ENCODE peak calls at places on chromosomes 6 and 20, in five cellular contexts. C, I, R, W and H are unnamed samples.

GRCh38 chr6:56875961-56876360 is 78.9 kb upstream of the BEND6 start:
- DNase-seq in C (no peak), I (no peak), R (peak; percentile 26), W (no peak), H (no peak)

GRCh38 chr6:42113929-42114636 is 28.3 kb downstream of the C6orf132 start:
- DNase-seq in C (peak; percentile 77), I (no peak), R (peak; percentile 45), W (no peak), H (peak; percentile 53)

GRCh38 chr6:158987657-158988056 is 12.3 kb downstream of the RSPH3 start:
- DNase-seq in C (no peak), I (no peak), R (no peak), W (no peak), H (no peak)

GRCh38 chr6:25755496-25755895 is 954 bp downstream of the SLC17A4 start:
- DNase-seq in C (no peak), I (no peak), R (no peak), W (no peak), H (no peak)

GRCh38 chr20:60478533-60478932 is 520.3 kb downstream of the CDH26 start:
- DNase-seq in C (no peak), I (no peak), R (no peak), W (no peak), H (no peak)

GRCh38 chr6:157840261-157840660 is 17.2 kb downstream of the SNX9 start:
- DNase-seq in C (no peak), I (no peak), R (no peak), W (no peak), H (no peak)

GRCh38 chr6:13030421-13030820 is 297.9 kb downstream of the TBC1D7 start:
- DNase-seq in C (no peak), I (no peak), R (no peak), W (no peak), H (no peak)

GRCh38 chr20:50376179-50376887 is 133.8 kb upstream of the PTPN1 start:
- DNase-seq in C (no peak), I (no peak), R (no peak), W (no peak), H (no peak)

GRCh38 chr6:146913842-146914562 is 290.2 kb upstream of the STXBP5 start:
- DNase-seq in C (peak; percentile 100), I (no peak), R (peak; percentile 99), W (peak; percentile 8), H (peak; percentile 99)

GRCh38 chr6:52155791-52156576 is 30.2 kb upstream of the IL17A start:
- DNase-seq in C (peak; percentile 12), I (no peak), R (no peak), W (peak; percentile 25), H (peak; percentile 18)

GRCh38 chr6:138182939-138183791 is 21.4 kb downstream of the ARFGEF3 start:
- DNase-seq in C (no peak), I (no peak), R (no peak), W (no peak), H (no peak)

GRCh38 chr6:137661601-137662000 is 167.4 kb upstream of the OLIG3 start:
- DNase-seq in C (peak; percentile 24), I (peak; percentile 61), R (peak; percentile 26), W (peak; percentile 11), H (no peak)

GRCh38 chr20:62758226-62758912 is 37.9 kb upstream of the MRGBP start:
- DNase-seq in C (no peak), I (no peak), R (no peak), W (no peak), H (no peak)

GRCh38 chr6:113172531-113172966 is 684.6 kb upstream of the MARCKS start:
- DNase-seq in C (peak; percentile 46), I (no peak), R (no peak), W (no peak), H (no peak)

GRCh38 chr6:6834356-6835342 is 246.1 kb downstream of the LY86 start:
- DNase-seq in C (peak; percentile 20), I (no peak), R (no peak), W (no peak), H (no peak)

GRCh38 chr6:52937908-52938307 is 28.4 kb upstream of the GSTA3 start:
- DNase-seq in C (peak; percentile 43), I (no peak), R (no peak), W (no peak), H (peak; percentile 8)

GRCh38 chr20:34528921-34529297 is 12.7 kb downstream of the DYNLRB1 start:
- DNase-seq in C (no peak), I (no peak), R (no peak), W (no peak), H (no peak)